ENCODE peak calls at places on chromosomes 3 and 15, in six cellular contexts. G, F, Y, H, K and C are unnamed samples.

GRCh38 chr15:66771351-66771650 is 69.3 kb downstream of the SMAD6 start:
- DNase-seq in G (no peak), F (no peak), K (no peak), H (no peak), Y (no peak), C (no peak)

GRCh38 chr3:185667574-185667973 is 81.5 kb downstream of the SENP2 start:
- DNase-seq in H (no peak), Y (no peak), G (no peak), K (no peak), F (no peak), C (no peak)

GRCh38 chr15:57911247-57911646 is 154.3 kb downstream of the ALDH1A2 start:
- DNase-seq in F (no peak), G (no peak), K (no peak), Y (no peak), H (no peak), C (no peak)

GRCh38 chr15:100059094-100059493 is 282.7 kb downstream of the ADAMTS17 start:
- DNase-seq in Y (no peak), K (no peak), G (no peak), F (no peak), H (no peak), C (no peak)

GRCh38 chr3:145333931-145334330 is 827.1 kb downstream of the PLOD2 start:
- DNase-seq in H (no peak), G (no peak), K (no peak), F (no peak), Y (no peak), C (no peak)

GRCh38 chr3:64612082-64612860 is 75.5 kb downstream of the ADAMTS9 start:
- DNase-seq in H (no peak), F (no peak), G (no peak), K (peak), Y (peak), C (no peak)

GRCh38 chr3:152309535-152310317 is 41.0 kb downstream of the MBNL1 start:
- DNase-seq in G (no peak), F (peak), K (no peak), Y (peak), H (no peak), C (no peak)

GRCh38 chr3:100708989-100709839 is at the start of gene TFG:
- DNase-seq in Y (peak), H (peak), G (peak), F (peak), K (peak), C (peak)

GRCh38 chr15:43370310-43370974 is 401 bp downstream of the ZSCAN29 start:
- DNase-seq in G (no peak), Y (peak), K (no peak), F (no peak), H (no peak), C (peak)

GRCh38 chr3:74539879-74540278 is 74.6 kb downstream of the CNTN3 start:
- DNase-seq in Y (no peak), K (no peak), G (no peak), H (no peak), F (no peak), C (no peak)

GRCh38 chr3:142724682-142725351 is 983 bp downstream of the TRPC1 start:
- DNase-seq in G (no peak), F (no peak), Y (peak), K (no peak), H (peak), C (peak)

GRCh38 chr3:14265246-14265962 is 86.8 kb downstream of the LSM3 start:
- DNase-seq in Y (no peak), G (no peak), H (no peak), F (peak), K (no peak), C (no peak)

GRCh38 chr3:65963787-65964707 is 74.7 kb downstream of the MAGI1 start:
- DNase-seq in G (no peak), F (peak), K (peak), H (no peak), Y (peak), C (no peak)

GRCh38 chr3:37040231-37040630 is 46.9 kb downstream of the MLH1 start:
- DNase-seq in K (no peak), G (no peak), F (no peak), H (no peak), Y (peak), C (no peak)

GRCh38 chr15:85581495-85581894 is 201.1 kb downstream of the AKAP13 start:
- DNase-seq in K (no peak), H (no peak), Y (no peak), F (no peak), G (no peak), C (no peak)

GRCh38 chr3:105957722-105958121 is 88.9 kb upstream of the CBLB start:
- DNase-seq in K (peak), G (no peak), F (peak), H (no peak), Y (peak), C (no peak)

GRCh38 chr3:39150170-39150802 is 3.1 kb downstream of the CSRNP1 start:
- DNase-seq in H (no peak), K (no peak), Y (no peak), F (no peak), G (no peak), C (no peak)

GRCh38 chr15:75008249-75009017 is 13.1 kb downstream of the SCAMP5 start:
- DNase-seq in H (no peak), G (no peak), K (no peak), F (no peak), Y (no peak), C (no peak)

GRCh38 chr15:40084657-40085056 is 24.0 kb downstream of the BMF start:
- DNase-seq in F (no peak), G (no peak), H (no peak), K (no peak), Y (no peak), C (no peak)

GRCh38 chr15:49330166-49330565 is 92.9 kb upstream of the FGF7 start:
- DNase-seq in H (no peak), G (no peak), K (no peak), F (no peak), Y (no peak), C (no peak)

GRCh38 chr3:71219744-71220638 is 363.5 kb downstream of the FOXP1 start:
- DNase-seq in H (no peak), K (no peak), G (no peak), F (no peak), Y (no peak), C (no peak)

GRCh38 chr3:59774613-59775012 is 724.8 kb upstream of the CFAP20DC start:
- DNase-seq in H (no peak), G (no peak), K (peak), F (peak), Y (peak), C (no peak)

GRCh38 chr15:70974004-70974832 is 81.6 kb downstream of the LRRC49 start:
- DNase-seq in H (no peak), F (no peak), G (no peak), K (peak), Y (peak), C (no peak)